ENCODE peak calls at places on chromosomes 2 and 18, in four cellular contexts. R, B, S and T are unnamed samples.

GRCh38 chr2:234137400-234138014 is 87.0 kb downstream of the SPP2 start:
- DNase-seq in B (no peak), S (peak; percentile 92), R (no peak), T (no peak)

GRCh38 chr2:167793725-167794124 is 453.7 kb downstream of the STK39 start:
- DNase-seq in S (no peak), B (no peak), R (no peak), T (no peak)

GRCh38 chr2:126675637-126676036 is 19.7 kb downstream of the GYPC start:
- DNase-seq in R (no peak), B (no peak), S (no peak), T (no peak)

GRCh38 chr18:32956591-32957310 is 183.9 kb upstream of the KLHL14 start:
- DNase-seq in R (no peak), B (no peak), S (peak; percentile 75), T (no peak)

GRCh38 chr2:180012523-180012922 is 5.4 kb upstream of the CWC22 start:
- DNase-seq in S (peak; percentile 86), B (no peak), R (no peak), T (no peak)

GRCh38 chr2:32495139-32495538 is 132.7 kb upstream of the TTC27 start:
- DNase-seq in B (no peak), S (no peak), R (no peak), T (no peak)

GRCh38 chr2:20576598-20577115 is 74.2 kb downstream of the HS1BP3 start:
- DNase-seq in S (no peak), R (no peak), B (peak; percentile 13), T (no peak)

GRCh38 chr2:239277401-239278085 is 123.3 kb downstream of the HDAC4 start:
- DNase-seq in B (no peak), S (no peak), R (no peak), T (no peak)

GRCh38 chr2:112996635-112997034 is 8.6 kb upstream of the IL36A start:
- DNase-seq in R (no peak), B (no peak), S (no peak), T (no peak)

GRCh38 chr2:73856214-73856613 is 27.5 kb downstream of the STAMBP start:
- DNase-seq in R (no peak), S (peak; percentile 91), B (no peak), T (no peak)

GRCh38 chr2:191376981-191377629 is 131.9 kb downstream of the MYO1B start:
- DNase-seq in B (peak; percentile 72), R (no peak), S (peak; percentile 97), T (peak; percentile 30)

GRCh38 chr2:75561566-75562512 is 1.1 kb upstream of the EVA1A start:
- DNase-seq in R (no peak), S (peak; percentile 56), B (no peak), T (no peak)

GRCh38 chr2:217977840-217978535 is 24.8 kb downstream of the TNS1 start:
- DNase-seq in R (no peak), S (no peak), B (no peak), T (no peak)

GRCh38 chr2:27830616-27831120 is 59.1 kb downstream of the MRPL33 start:
- DNase-seq in R (no peak), S (peak; percentile 48), B (no peak), T (no peak)

GRCh38 chr2:30684996-30685395 is 122.2 kb downstream of the CAPN13 start:
- DNase-seq in S (no peak), B (no peak), R (no peak), T (no peak)

GRCh38 chr2:40129725-40130124 is 322.2 kb downstream of the SLC8A1 start:
- DNase-seq in R (no peak), B (peak; percentile 36), S (no peak), T (no peak)

GRCh38 chr2:74554821-74555531 is 456 bp downstream of the DOK1 start:
- DNase-seq in S (peak; percentile 50), R (no peak), B (peak; percentile 61), T (no peak)

GRCh38 chr2:56185582-56186046 is 1.8 kb downstream of the CCDC85A start:
- DNase-seq in B (peak; percentile 70), R (peak; percentile 14), S (peak; percentile 42), T (peak; percentile 54)

GRCh38 chr2:66565291-66565690 is 130.4 kb downstream of the MEIS1 start:
- DNase-seq in S (no peak), B (no peak), R (no peak), T (no peak)

GRCh38 chr2:118310016-118310877 is 222.0 kb downstream of the INSIG2 start:
- DNase-seq in S (no peak), R (no peak), B (peak; percentile 44), T (no peak)

GRCh38 chr2:226475650-226476049 is 324.0 kb downstream of the IRS1 start:
- DNase-seq in S (peak; percentile 71), R (no peak), B (no peak), T (no peak)

GRCh38 chr2:151669585-151670081 is 64.6 kb downstream of the NEB start:
- DNase-seq in S (peak; percentile 15), B (no peak), R (no peak), T (no peak)

GRCh38 chr2:191612496-191612895 is 65.4 kb upstream of the NABP1 start:
- DNase-seq in S (peak; percentile 95), R (no peak), B (no peak), T (no peak)

GRCh38 chr18:8006979-8007378 is 439.9 kb downstream of the PTPRM start:
- DNase-seq in S (no peak), B (no peak), R (no peak), T (no peak)

GRCh38 chr2:69786105-69786504 is 43.4 kb upstream of the GMCL1 start:
- DNase-seq in S (no peak), R (no peak), B (no peak), T (no peak)

GRCh38 chr2:25402477-25402876 is 60.8 kb upstream of the DNMT3A start:
- DNase-seq in S (no peak), R (no peak), B (no peak), T (no peak)

GRCh38 chr2:37350034-37350433 is 5.6 kb downstream of the QPCT start:
- DNase-seq in S (no peak), R (peak; percentile 68), B (no peak), T (no peak)

GRCh38 chr18:32470713-32471633 is at the start of gene GAREM1:
- DNase-seq in S (peak; percentile 95), R (peak; percentile 91), B (peak; percentile 95), T (peak; percentile 88)

GRCh38 chr2:61906187-61906470 is 655 bp downstream of the COMMD1 start:
- DNase-seq in S (no peak), R (no peak), B (no peak), T (no peak)

GRCh38 chr2:30775833-30776232 is 31.4 kb downstream of the CAPN13 start:
- DNase-seq in R (no peak), S (no peak), B (no peak), T (no peak)